ENCODE peak calls at places on chromosomes 2 and 18, in six cellular contexts. B is upper lobe of right lung; A is left ventricle myocardium superior; R is RWPE2; G is pancreas; C is effector memory CD8-positive, alpha-beta T cell. U is an unnamed sample.

GRCh38 chr2:57444731-57445414 is 601.7 kb upstream of the VRK2 start:
- ATAC-seq in B (peak; percentile 38), A (no peak), R (no peak), G (no peak), C (no peak), U (no peak)

GRCh38 chr2:101400516-101401315 is 13.4 kb upstream of the CREG2 start:
- ATAC-seq in B (no peak), A (no peak), R (no peak), G (no peak), C (no peak), U (no peak)

GRCh38 chr2:178914259-178914849 is 107.1 kb upstream of the TTN start:
- ATAC-seq in B (peak; percentile 99), A (peak; percentile 81), R (peak; percentile 94), G (peak; percentile 79), C (peak; percentile 60), U (peak; percentile 84)

GRCh38 chr18:57708288-57708687 is 86.7 kb upstream of the NARS1 start:
- ATAC-seq in B (peak; percentile 65), A (no peak), R (no peak), G (no peak), C (no peak), U (no peak)

GRCh38 chr2:136065384-136065783 is 52.6 kb downstream of the CXCR4 start:
- ATAC-seq in B (peak; percentile 21), A (no peak), R (no peak), G (no peak), C (peak; percentile 31), U (no peak)

GRCh38 chr18:76371804-76372203 is 123.2 kb downstream of the ZNF516 start:
- ATAC-seq in B (no peak), A (no peak), R (no peak), G (no peak), C (no peak), U (no peak)

GRCh38 chr2:47014564-47015051 is 99.0 kb upstream of the MCFD2 start:
- ATAC-seq in B (no peak), A (peak; percentile 50), R (no peak), G (no peak), C (no peak), U (peak; percentile 12)

GRCh38 chr2:58047373-58047674 is 718 bp downstream of the VRK2 start:
- ATAC-seq in B (no peak), A (no peak), R (peak; percentile 18), G (no peak), C (peak; percentile 37), U (no peak)

GRCh38 chr2:240568678-240569522 is 616 bp downstream of the RNPEPL1 start:
- ATAC-seq in B (peak; percentile 22), A (peak; percentile 27), R (no peak), G (peak; percentile 40), C (peak; percentile 16), U (no peak)

GRCh38 chr2:97740590-97741182 is 27.3 kb downstream of the ZAP70 start:
- ATAC-seq in B (peak; percentile 87), A (peak; percentile 60), R (no peak), G (peak; percentile 78), C (peak; percentile 18), U (peak; percentile 50)

GRCh38 chr2:229313591-229313990 is 42.5 kb upstream of the PID1 start:
- ATAC-seq in B (peak; percentile 46), A (peak; percentile 87), R (peak; percentile 49), G (no peak), C (no peak), U (no peak)

GRCh38 chr2:177726853-177727465 is 334.4 kb downstream of the AGPS start:
- ATAC-seq in B (no peak), A (no peak), R (no peak), G (no peak), C (no peak), U (no peak)